ENCODE peak calls at places on chromosome 15, in eight cellular contexts. O is body of pancreas, Y is gastrocnemius medialis, C is heart left ventricle, Q is right lobe of liver, S is A549, B is HepG2, K is upper lobe of left lung. Z is an unnamed sample.

GRCh38 chr15:70112018-70112395 is 14.3 kb upstream of the TLE3 start:
- ATAC-seq in O (no peak), Y (no peak), C (no peak), Q (no peak), S (peak), B (no peak), K (no peak), Z (no peak)

GRCh38 chr15:67174446-67174845 is 80.0 kb downstream of the AAGAB start:
- ATAC-seq in O (no peak), Y (no peak), C (no peak), Q (no peak), S (peak), B (no peak), K (no peak), Z (no peak)

GRCh38 chr15:80588801-80589200 is 106.3 kb upstream of the ABHD17C start:
- ATAC-seq in O (no peak), Y (no peak), C (no peak), Q (no peak), S (peak), B (no peak), K (no peak), Z (no peak)

GRCh38 chr15:39468341-39468740 is 112.5 kb upstream of the THBS1 start:
- ATAC-seq in O (no peak), Y (no peak), C (no peak), Q (peak), S (no peak), B (no peak), K (no peak), Z (no peak)

GRCh38 chr15:86649277-86649676 is 569.6 kb downstream of the AGBL1 start:
- ATAC-seq in O (no peak), Y (no peak), C (no peak), Q (no peak), S (no peak), B (no peak), K (no peak), Z (no peak)

GRCh38 chr15:63763476-63764123 is 70.1 kb downstream of the HERC1 start:
- ATAC-seq in O (no peak), Y (no peak), C (no peak), Q (no peak), S (no peak), B (no peak), K (no peak), Z (no peak)

GRCh38 chr15:62455441-62455921 is 290.4 kb upstream of the C2CD4B start:
- ATAC-seq in O (no peak), Y (peak), C (peak), Q (no peak), S (no peak), B (no peak), K (no peak), Z (no peak)

GRCh38 chr15:99433026-99433756 is 132.6 kb upstream of the MEF2A start:
- ATAC-seq in O (peak), Y (peak), C (peak), Q (no peak), S (no peak), B (peak), K (no peak), Z (peak)

GRCh38 chr15:101014921-101015841 is 96.0 kb downstream of the LRRK1 start:
- ATAC-seq in O (peak), Y (no peak), C (peak), Q (peak), S (peak), B (peak), K (no peak), Z (peak)

GRCh38 chr15:63827113-63827512 is 6.6 kb downstream of the HERC1 start:
- ATAC-seq in O (no peak), Y (no peak), C (no peak), Q (no peak), S (no peak), B (no peak), K (no peak), Z (no peak)

GRCh38 chr15:100833432-100834389 is 45.9 kb upstream of the ALDH1A3 start:
- ATAC-seq in O (no peak), Y (no peak), C (no peak), Q (no peak), S (peak), B (no peak), K (no peak), Z (no peak)

GRCh38 chr15:51721199-51721960 is 16.1 kb downstream of the LYSMD2 start:
- ATAC-seq in O (peak), Y (no peak), C (no peak), Q (peak), S (no peak), B (no peak), K (no peak), Z (no peak)

GRCh38 chr15:47959617-47960398 is 161.0 kb upstream of the SLC24A5 start:
- ATAC-seq in O (no peak), Y (no peak), C (no peak), Q (no peak), S (no peak), B (no peak), K (no peak), Z (no peak)

GRCh38 chr15:100515758-100516157 is 13.0 kb downstream of the CERS3 start:
- ATAC-seq in O (no peak), Y (peak), C (no peak), Q (no peak), S (no peak), B (no peak), K (no peak), Z (no peak)

GRCh38 chr15:70535071-70535954 is 228.0 kb downstream of the UACA start:
- ATAC-seq in O (no peak), Y (no peak), C (no peak), Q (no peak), S (no peak), B (no peak), K (no peak), Z (no peak)

GRCh38 chr15:101296418-101297405 is 1.7 kb upstream of the SNRPA1 start:
- ATAC-seq in O (no peak), Y (no peak), C (no peak), Q (no peak), S (no peak), B (no peak), K (no peak), Z (no peak)

GRCh38 chr15:40355976-40356585 is 1.9 kb upstream of the DISP2 start:
- ATAC-seq in O (no peak), Y (no peak), C (no peak), Q (no peak), S (no peak), B (no peak), K (no peak), Z (no peak)

GRCh38 chr15:92385096-92385495 is 8.6 kb upstream of the ST8SIA2 start:
- ATAC-seq in O (no peak), Y (no peak), C (no peak), Q (no peak), S (peak), B (no peak), K (no peak), Z (no peak)

GRCh38 chr15:98169551-98169950 is 209.0 kb downstream of the ARRDC4 start:
- ATAC-seq in O (no peak), Y (no peak), C (no peak), Q (no peak), S (no peak), B (no peak), K (no peak), Z (no peak)

GRCh38 chr15:92005154-92005553 is 151.6 kb downstream of the SLCO3A1 start:
- ATAC-seq in O (no peak), Y (no peak), C (no peak), Q (no peak), S (no peak), B (no peak), K (no peak), Z (no peak)

GRCh38 chr15:40062816-40063562 is 24.0 kb upstream of the SRP14 start:
- ATAC-seq in O (no peak), Y (peak), C (peak), Q (no peak), S (no peak), B (no peak), K (no peak), Z (no peak)

GRCh38 chr15:52496776-52497470 is 31.8 kb downstream of the MYO5A start:
- ATAC-seq in O (no peak), Y (no peak), C (no peak), Q (no peak), S (peak), B (no peak), K (no peak), Z (no peak)

GRCh38 chr15:47514251-47514652 is 203.1 kb upstream of the SEMA6D start:
- ATAC-seq in O (no peak), Y (no peak), C (no peak), Q (no peak), S (no peak), B (no peak), K (no peak), Z (no peak)

GRCh38 chr15:93146196-93146595 is 57.2 kb upstream of the RGMA start:
- ATAC-seq in O (no peak), Y (no peak), C (no peak), Q (no peak), S (no peak), B (no peak), K (no peak), Z (no peak)

GRCh38 chr15:96503276-96503675 is 172.8 kb downstream of the NR2F2 start:
- ATAC-seq in O (no peak), Y (no peak), C (no peak), Q (no peak), S (no peak), B (no peak), K (no peak), Z (no peak)

GRCh38 chr15:75145027-75145841 is 56.4 kb upstream of the C15orf39 start:
- ATAC-seq in O (no peak), Y (no peak), C (no peak), Q (no peak), S (peak), B (peak), K (no peak), Z (no peak)

GRCh38 chr15:73464602-73465001 is 21.6 kb downstream of the REC114 start:
- ATAC-seq in O (no peak), Y (no peak), C (no peak), Q (no peak), S (peak), B (peak), K (no peak), Z (no peak)
- TF ChIP-seq CTCF in O (no peak), Y (no peak), C (no peak), Q (no peak), S (no peak), B (peak), K (no peak), Z (no peak)

GRCh38 chr15:49424954-49425353 is 1.9 kb downstream of the FGF7 start:
- ATAC-seq in O (no peak), Y (no peak), C (no peak), Q (no peak), S (no peak), B (no peak), K (no peak), Z (no peak)

GRCh38 chr15:49418811-49419210 is 4.2 kb upstream of the FGF7 start:
- ATAC-seq in O (no peak), Y (no peak), C (no peak), Q (no peak), S (no peak), B (no peak), K (no peak), Z (no peak)

GRCh38 chr15:49423906-49424520 is 971 bp downstream of the FGF7 start:
- ATAC-seq in O (no peak), Y (no peak), C (no peak), Q (no peak), S (no peak), B (no peak), K (no peak), Z (no peak)

GRCh38 chr15:49421991-49422390 is 1.1 kb upstream of the FGF7 start:
- ATAC-seq in O (peak), Y (peak), C (no peak), Q (peak), S (no peak), B (no peak), K (peak), Z (peak)

DNA sequence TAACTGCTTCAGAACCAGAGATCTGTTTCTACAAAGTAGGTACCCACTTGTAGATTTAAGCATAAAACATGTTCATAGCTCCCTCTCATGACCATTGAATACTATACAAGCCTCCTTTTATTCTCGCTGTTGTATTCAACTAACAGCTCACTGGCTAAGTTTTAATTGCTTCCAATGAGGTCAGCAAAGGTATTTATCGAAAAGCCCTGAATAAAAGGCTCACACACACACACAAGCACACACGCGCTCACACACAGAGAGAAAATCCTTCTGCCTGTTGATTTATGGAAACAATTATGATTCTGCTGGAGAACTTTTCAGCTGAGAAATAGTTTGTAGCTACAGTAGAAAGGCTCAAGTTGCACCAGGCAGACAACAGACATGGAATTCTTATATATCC is at the start of gene FGF7:
- ATAC-seq in O (peak), Y (peak), C (peak), Q (no peak), S (no peak), B (no peak), K (peak), Z (peak)
- TF ChIP-seq POLR2A in O (no peak), Y (peak), C (no peak), Q (no peak), S (no peak), B (no peak), K (no peak), Z (no peak)

GRCh38 chr15:41489641-41490040 is 4.0 kb upstream of the ITPKA start:
- ATAC-seq in O (no peak), Y (no peak), C (no peak), Q (no peak), S (no peak), B (no peak), K (no peak), Z (no peak)

GRCh38 chr15:41486286-41486685 is 7.4 kb upstream of the ITPKA start:
- ATAC-seq in O (no peak), Y (no peak), C (no peak), Q (no peak), S (no peak), B (peak), K (no peak), Z (no peak)

GRCh38 chr15:41490355-41490754 is 3.3 kb upstream of the ITPKA start:
- ATAC-seq in O (no peak), Y (peak), C (no peak), Q (no peak), S (peak), B (no peak), K (no peak), Z (no peak)

GRCh38 chr15:41487376-41487775 is 6.3 kb upstream of the ITPKA start:
- ATAC-seq in O (no peak), Y (no peak), C (no peak), Q (peak), S (no peak), B (no peak), K (no peak), Z (no peak)

GRCh38 chr15:41487802-41488201 is 5.9 kb upstream of the ITPKA start:
- ATAC-seq in O (no peak), Y (no peak), C (no peak), Q (no peak), S (no peak), B (no peak), K (peak), Z (no peak)
- H3K27ac ChIP-seq in O (no peak), Y (no peak), C (no peak), Q (no peak), S (no peak), B (no peak), K (no peak), Z (no peak)

GRCh38 chr15:45641374-45641778 is 6.5 kb downstream of the SQOR start:
- ATAC-seq in O (peak), Y (peak), C (no peak), Q (peak), S (peak), B (peak), K (peak), Z (peak)
- TF ChIP-seq CTCF in O (peak), Y (no peak), C (no peak), Q (no peak), S (no peak), B (no peak), K (no peak), Z (no peak)

Z was measured in gastroesophageal sphincter.